ENCODE peak calls at places on chromosomes 11 and 22, in nine cellular contexts. M is H4; D is activated naive CD4-positive, alpha-beta T cell; H is RCC 7860; Z is KG1; B is stimulated activated effector memory CD8-positive, alpha-beta T cell treated with anti-CD3 and anti-CD28 coated beads, Interleukin-12 subunit alpha, Interleukin-12 subunit beta, amount 100 ng/mL, for 72 hours; Q is right lobe of liver; L is LoVo; W is keratinocyte. P is an unnamed sample.

GRCh38 chr11:44805152-44805461 is 78.3 kb downstream of the TSPAN18 start:
- DNase-seq in M (no peak), D (no peak), H (no peak), Z (no peak), B (no peak), Q (no peak), L (no peak), W (no peak), P (no peak)

GRCh38 chr11:67117176-67117575 is 1.9 kb upstream of the KDM2A start:
- DNase-seq in M (no peak), D (no peak), H (no peak), Z (no peak), B (no peak), Q (no peak), L (no peak), W (no peak), P (no peak)

GRCh38 chr11:61955416-61956135 is 5.4 kb downstream of the BEST1 start:
- DNase-seq in M (no peak), D (no peak), H (no peak), Z (no peak), B (no peak), Q (no peak), L (no peak), W (no peak), P (no peak)

GRCh38 chr11:24588075-24588474 is 91.2 kb downstream of the LUZP2 start:
- DNase-seq in M (peak), D (no peak), H (peak), Z (no peak), B (no peak), Q (no peak), L (no peak), W (no peak), P (no peak)

GRCh38 chr11:2929511-2929879 is 275 bp upstream of the PHLDA2 start:
- DNase-seq in M (peak), D (no peak), H (peak), Z (no peak), B (peak), Q (peak), L (peak), W (no peak), P (no peak)

GRCh38 chr11:72668645-72669347 is 5.4 kb downstream of the PDE2A start:
- DNase-seq in M (no peak), D (no peak), H (no peak), Z (no peak), B (peak), Q (no peak), L (no peak), W (no peak), P (no peak)

GRCh38 chr11:23903044-23903704 is 593.7 kb upstream of the LUZP2 start:
- DNase-seq in M (peak), D (no peak), H (peak), Z (no peak), B (no peak), Q (no peak), L (peak), W (peak), P (no peak)

GRCh38 chr11:102276302-102277182 is 40.7 kb upstream of the BIRC3 start:
- DNase-seq in M (no peak), D (no peak), H (no peak), Z (no peak), B (no peak), Q (no peak), L (no peak), W (no peak), P (no peak)

GRCh38 chr11:134363592-134363991 is 31.8 kb downstream of the GLB1L2 start:
- DNase-seq in M (no peak), D (no peak), H (no peak), Z (no peak), B (no peak), Q (peak), L (no peak), W (no peak), P (no peak)

GRCh38 chr22:25722223-25723015 is 19.6 kb upstream of the MYO18B start:
- DNase-seq in M (no peak), D (no peak), H (no peak), Z (no peak), B (no peak), Q (no peak), L (no peak), W (no peak), P (no peak)

GRCh38 chr11:2750601-2751522 is 51.1 kb upstream of the KCNQ1OT1 start:
- DNase-seq in M (no peak), D (no peak), H (no peak), Z (no peak), B (no peak), Q (peak), L (no peak), W (no peak), P (peak)

GRCh38 chr11:78783301-78783700 is 208.6 kb upstream of the NARS2 start:
- DNase-seq in M (no peak), D (no peak), H (peak), Z (no peak), B (no peak), Q (no peak), L (no peak), W (no peak), P (no peak)

GRCh38 chr11:16606784-16607674 is 131.4 kb upstream of the C11orf58 start:
- DNase-seq in M (no peak), D (no peak), H (no peak), Z (no peak), B (no peak), Q (peak), L (no peak), W (no peak), P (peak)

GRCh38 chr22:45538284-45538683 is 35.6 kb downstream of the FBLN1 start:
- DNase-seq in M (no peak), D (no peak), H (no peak), Z (no peak), B (no peak), Q (no peak), L (no peak), W (no peak), P (no peak)

GRCh38 chr11:26578998-26579635 is 7.1 kb upstream of the MUC15 start:
- DNase-seq in M (no peak), D (no peak), H (no peak), Z (no peak), B (no peak), Q (no peak), L (no peak), W (peak), P (no peak)

GRCh38 chr11:61885166-61885778 is 6.1 kb downstream of the FADS3 start:
- DNase-seq in M (no peak), D (no peak), H (no peak), Z (no peak), B (no peak), Q (no peak), L (no peak), W (no peak), P (no peak)

GRCh38 chr11:46979358-46979757 is 42.8 kb downstream of the CSTPP1 start:
- DNase-seq in M (no peak), D (no peak), H (no peak), Z (no peak), B (no peak), Q (no peak), L (no peak), W (no peak), P (no peak)

GRCh38 chr11:111301004-111301839 is 2.9 kb downstream of the POU2AF3 start:
- DNase-seq in M (no peak), D (no peak), H (no peak), Z (no peak), B (no peak), Q (peak), L (no peak), W (no peak), P (no peak)

GRCh38 chr22:26642465-26643367 is 14.7 kb upstream of the MIAT start:
- DNase-seq in M (no peak), D (peak), H (no peak), Z (peak), B (peak), Q (no peak), L (no peak), W (no peak), P (no peak)

GRCh38 chr22:50717709-50718351 is 20.2 kb upstream of the ACR start:
- DNase-seq in M (no peak), D (no peak), H (no peak), Z (no peak), B (no peak), Q (no peak), L (no peak), W (no peak), P (no peak)

GRCh38 chr11:64121637-64122410 is 44.1 kb downstream of the MACROD1 start:
- DNase-seq in M (peak), D (no peak), H (peak), Z (no peak), B (no peak), Q (no peak), L (no peak), W (peak), P (no peak)

GRCh38 chr22:38051261-38051660 is 5.9 kb upstream of the PICK1 start:
- DNase-seq in M (no peak), D (no peak), H (no peak), Z (no peak), B (no peak), Q (no peak), L (no peak), W (no peak), P (no peak)

GRCh38 chr11:1844221-1845094 is 5.7 kb downstream of the TNNI2 start:
- DNase-seq in M (no peak), D (peak), H (no peak), Z (peak), B (peak), Q (peak), L (no peak), W (no peak), P (no peak)

GRCh38 chr11:57604289-57605010 is 7.0 kb downstream of the SERPING1 start:
- DNase-seq in M (no peak), D (no peak), H (no peak), Z (peak), B (no peak), Q (no peak), L (no peak), W (no peak), P (no peak)

GRCh38 chr22:30541979-30542810 is 4.3 kb downstream of the SEC14L6 start:
- DNase-seq in M (no peak), D (no peak), H (peak), Z (no peak), B (no peak), Q (no peak), L (no peak), W (no peak), P (no peak)

GRCh38 chr11:22169833-22170232 is 23.1 kb upstream of the ANO5 start:
- DNase-seq in M (peak), D (no peak), H (peak), Z (no peak), B (no peak), Q (no peak), L (peak), W (no peak), P (no peak)

GRCh38 chr11:76253416-76253815 is 47.1 kb upstream of the WNT11 start:
- DNase-seq in M (no peak), D (no peak), H (no peak), Z (no peak), B (no peak), Q (no peak), L (no peak), W (no peak), P (no peak)

GRCh38 chr22:22168190-22168940 is 76.2 kb upstream of the VPREB1 start:
- DNase-seq in M (peak), D (no peak), H (no peak), Z (no peak), B (no peak), Q (no peak), L (no peak), W (peak), P (no peak)

GRCh38 chr11:46020084-46020483 is 97.6 kb downstream of the LARGE2 start:
- DNase-seq in M (no peak), D (no peak), H (no peak), Z (no peak), B (no peak), Q (no peak), L (no peak), W (no peak), P (no peak)

GRCh38 chr22:23849009-23850006 is 8.4 kb upstream of the SLC2A11 start:
- DNase-seq in M (peak), D (peak), H (peak), Z (peak), B (peak), Q (peak), L (peak), W (no peak), P (peak)